ENCODE peak calls at places on chromosomes 7 and 10, in six cellular contexts. One of them, this sample, is unnamed. For H3K4me1, the result is how much of the 10 kb centered on the place peaks cover.

GRCh38 chr10:21888959-21889358 is 114.6 kb downstream of the DNAJC1 start:
- DNase-seq in right atrium auricular region: no peak
- DNase-seq in heart left ventricle: no peak
- DNase-seq in mammary epithelial cell: no peak
- DNase-seq in endodermal cell: no peak
- DNase-seq in A549: no peak
- DNase-seq in this sample: no peak

GRCh38 chr10:132307823-132308587 is at the start of gene STK32C:
- DNase-seq in right atrium auricular region: peak
- DNase-seq in heart left ventricle: peak
- DNase-seq in mammary epithelial cell: peak
- DNase-seq in endodermal cell: peak
- DNase-seq in A549: peak
- DNase-seq in this sample: peak

GRCh38 chr10:13614530-13615332 is 28.0 kb downstream of the PRPF18 start:
- DNase-seq in right atrium auricular region: no peak
- DNase-seq in heart left ventricle: no peak
- DNase-seq in mammary epithelial cell: peak
- DNase-seq in endodermal cell: peak
- DNase-seq in A549: no peak
- DNase-seq in this sample: peak

GRCh38 chr10:108582387-108582786 is 1340.9 kb downstream of the XPNPEP1 start:
- DNase-seq in right atrium auricular region: no peak
- DNase-seq in heart left ventricle: no peak
- DNase-seq in mammary epithelial cell: no peak
- DNase-seq in endodermal cell: no peak
- DNase-seq in A549: no peak
- DNase-seq in this sample: no peak

GRCh38 chr7:132915652-132916051 is 166.2 kb downstream of the CHCHD3 start:
- DNase-seq in right atrium auricular region: no peak
- DNase-seq in heart left ventricle: no peak
- DNase-seq in mammary epithelial cell: no peak
- DNase-seq in endodermal cell: no peak
- DNase-seq in A549: no peak
- DNase-seq in this sample: no peak

GRCh38 chr7:756231-756927 is 29.3 kb upstream of the PRKAR1B start:
- DNase-seq in right atrium auricular region: no peak
- DNase-seq in heart left ventricle: no peak
- DNase-seq in mammary epithelial cell: no peak
- DNase-seq in endodermal cell: no peak
- DNase-seq in A549: no peak
- DNase-seq in this sample: no peak

GRCh38 chr10:122786269-122786668 is 59.4 kb downstream of the CUZD1 start:
- DNase-seq in right atrium auricular region: no peak
- DNase-seq in heart left ventricle: no peak
- DNase-seq in mammary epithelial cell: peak
- DNase-seq in endodermal cell: peak
- DNase-seq in A549: peak
- DNase-seq in this sample: no peak

GRCh38 chr10:69549959-69550358 is 23.3 kb downstream of the NEUROG3 start:
- DNase-seq in right atrium auricular region: no peak
- DNase-seq in heart left ventricle: no peak
- DNase-seq in mammary epithelial cell: no peak
- DNase-seq in endodermal cell: no peak
- DNase-seq in A549: no peak
- DNase-seq in this sample: no peak

GRCh38 chr7:79282051-79282694 is 171.3 kb downstream of the MAGI2 start:
- DNase-seq in right atrium auricular region: no peak
- DNase-seq in heart left ventricle: no peak
- DNase-seq in mammary epithelial cell: peak
- DNase-seq in endodermal cell: no peak
- DNase-seq in A549: peak
- DNase-seq in this sample: peak

GRCh38 chr10:65701168-65701776 is 1224.6 kb upstream of the LRRTM3 start:
- DNase-seq in right atrium auricular region: no peak
- DNase-seq in heart left ventricle: no peak
- DNase-seq in mammary epithelial cell: no peak
- DNase-seq in endodermal cell: no peak
- DNase-seq in A549: no peak
- DNase-seq in this sample: no peak

GRCh38 chr10:133397938-133398337 is 4.0 kb downstream of the MTG1 start:
- DNase-seq in right atrium auricular region: no peak
- DNase-seq in heart left ventricle: no peak
- DNase-seq in mammary epithelial cell: no peak
- DNase-seq in endodermal cell: no peak
- DNase-seq in A549: no peak
- DNase-seq in this sample: no peak

GRCh38 chr7:47501406-47501805 is 80.5 kb downstream of the TNS3 start:
- DNase-seq in right atrium auricular region: no peak
- DNase-seq in heart left ventricle: no peak
- DNase-seq in mammary epithelial cell: no peak
- DNase-seq in endodermal cell: no peak
- DNase-seq in A549: no peak
- DNase-seq in this sample: no peak

GRCh38 chr7:51141451-51141971 is 175.1 kb downstream of the COBL start:
- DNase-seq in right atrium auricular region: no peak
- DNase-seq in heart left ventricle: no peak
- DNase-seq in mammary epithelial cell: peak
- DNase-seq in endodermal cell: peak
- DNase-seq in A549: peak
- DNase-seq in this sample: no peak

GRCh38 chr10:98446656-98447221 is at the start of gene HPS1:
- DNase-seq in right atrium auricular region: peak
- DNase-seq in heart left ventricle: peak
- DNase-seq in mammary epithelial cell: peak
- DNase-seq in endodermal cell: peak
- DNase-seq in A549: peak
- DNase-seq in this sample: no peak

GRCh38 chr10:18472977-18473376 is 178.4 kb downstream of the NSUN6 start:
- DNase-seq in right atrium auricular region: no peak
- DNase-seq in heart left ventricle: peak
- DNase-seq in mammary epithelial cell: no peak
- DNase-seq in endodermal cell: peak
- DNase-seq in A549: no peak
- DNase-seq in this sample: no peak

GRCh38 chr7:43872401-43873165 is 3.3 kb upstream of the MRPS24 start:
- DNase-seq in right atrium auricular region: peak
- DNase-seq in heart left ventricle: peak
- DNase-seq in mammary epithelial cell: peak
- DNase-seq in endodermal cell: peak
- DNase-seq in A549: no peak
- DNase-seq in this sample: no peak

GRCh38 chr7:40437498-40437897 is 302.7 kb downstream of the SUGCT start:
- DNase-seq in right atrium auricular region: no peak
- DNase-seq in heart left ventricle: no peak
- DNase-seq in mammary epithelial cell: peak
- DNase-seq in endodermal cell: no peak
- DNase-seq in A549: no peak
- DNase-seq in this sample: no peak

GRCh38 chr7:39017369-39017768 is 39.7 kb downstream of the POU6F2 start:
- DNase-seq in right atrium auricular region: no peak
- DNase-seq in heart left ventricle: no peak
- DNase-seq in mammary epithelial cell: no peak
- DNase-seq in endodermal cell: peak
- DNase-seq in A549: no peak
- DNase-seq in this sample: no peak

GRCh38 chr7:128359336-128359735 is 2.2 kb downstream of the PRRT4 start:
- DNase-seq in right atrium auricular region: no peak
- DNase-seq in heart left ventricle: no peak
- DNase-seq in mammary epithelial cell: no peak
- DNase-seq in endodermal cell: no peak
- DNase-seq in A549: no peak
- DNase-seq in this sample: no peak

GRCh38 chr7:105838273-105839141 is 37.9 kb downstream of the ATXN7L1 start:
- DNase-seq in right atrium auricular region: no peak
- DNase-seq in heart left ventricle: no peak
- DNase-seq in mammary epithelial cell: peak
- DNase-seq in endodermal cell: no peak
- DNase-seq in A549: no peak
- DNase-seq in this sample: peak

GRCh38 chr10:98382691-98383101 is 32.3 kb downstream of the PYROXD2 start:
- DNase-seq in right atrium auricular region: no peak
- DNase-seq in heart left ventricle: no peak
- DNase-seq in mammary epithelial cell: no peak
- DNase-seq in endodermal cell: no peak
- DNase-seq in A549: no peak
- DNase-seq in this sample: no peak

GRCh38 chr10:26029858-26030257 is 95.8 kb downstream of the MYO3A start:
- DNase-seq in right atrium auricular region: no peak
- DNase-seq in heart left ventricle: no peak
- DNase-seq in mammary epithelial cell: no peak
- DNase-seq in endodermal cell: no peak
- DNase-seq in A549: no peak
- DNase-seq in this sample: no peak

GRCh38 chr10:77710081-77710551 is 72.5 kb upstream of the KCNMA1 start:
- DNase-seq in right atrium auricular region: no peak
- DNase-seq in heart left ventricle: no peak
- DNase-seq in mammary epithelial cell: no peak
- DNase-seq in endodermal cell: peak
- DNase-seq in A549: no peak
- DNase-seq in this sample: no peak

GRCh38 chr10:132985546-132985900 is 43.2 kb upstream of the CFAP46 start:
- DNase-seq in right atrium auricular region: no peak
- DNase-seq in heart left ventricle: no peak
- DNase-seq in mammary epithelial cell: no peak
- DNase-seq in endodermal cell: no peak
- DNase-seq in A549: no peak
- DNase-seq in this sample: no peak

GRCh38 chr7:114789161-114789560 is 132.7 kb upstream of the MDFIC start:
- DNase-seq in right atrium auricular region: no peak
- DNase-seq in heart left ventricle: no peak
- DNase-seq in mammary epithelial cell: no peak
- DNase-seq in endodermal cell: no peak
- DNase-seq in A549: no peak
- DNase-seq in this sample: no peak

GRCh38 chr10:95741807-95742528 is 14.0 kb upstream of the ENTPD1 start:
- DNase-seq in right atrium auricular region: peak
- DNase-seq in heart left ventricle: peak
- DNase-seq in mammary epithelial cell: peak
- DNase-seq in endodermal cell: peak
- DNase-seq in A549: no peak
- DNase-seq in this sample: no peak

GRCh38 chr7:70833726-70834125 is 298.2 kb upstream of the GALNT17 start:
- DNase-seq in right atrium auricular region: no peak
- DNase-seq in heart left ventricle: no peak
- DNase-seq in mammary epithelial cell: peak
- DNase-seq in endodermal cell: no peak
- DNase-seq in A549: no peak
- DNase-seq in this sample: no peak

GRCh38 chr7:126988022-126988421 is 264.7 kb downstream of the GRM8 start:
- DNase-seq in right atrium auricular region: no peak
- DNase-seq in heart left ventricle: no peak
- DNase-seq in mammary epithelial cell: no peak
- DNase-seq in endodermal cell: no peak
- DNase-seq in A549: no peak
- DNase-seq in this sample: no peak
- TF ChIP-seq CTCF in right atrium auricular region: no peak
- TF ChIP-seq CTCF in heart left ventricle: no peak
- TF ChIP-seq CTCF in mammary epithelial cell: no peak
- TF ChIP-seq CTCF in endodermal cell: no peak
- TF ChIP-seq CTCF in A549: no peak
- TF ChIP-seq CTCF in this sample: no peak

GRCh38 chr7:151125459-151125834 is 39.2 kb downstream of the AGAP3 start:
- DNase-seq in right atrium auricular region: no peak
- DNase-seq in heart left ventricle: peak
- DNase-seq in mammary epithelial cell: no peak
- DNase-seq in endodermal cell: peak
- DNase-seq in A549: no peak
- DNase-seq in this sample: no peak
- H3K4me3 ChIP-seq in right atrium auricular region: peak
- H3K4me3 ChIP-seq in heart left ventricle: peak
- H3K4me3 ChIP-seq in mammary epithelial cell: no peak
- H3K4me3 ChIP-seq in endodermal cell: peak
- H3K4me3 ChIP-seq in A549: no peak
- H3K4me3 ChIP-seq in this sample: no peak

DNA sequence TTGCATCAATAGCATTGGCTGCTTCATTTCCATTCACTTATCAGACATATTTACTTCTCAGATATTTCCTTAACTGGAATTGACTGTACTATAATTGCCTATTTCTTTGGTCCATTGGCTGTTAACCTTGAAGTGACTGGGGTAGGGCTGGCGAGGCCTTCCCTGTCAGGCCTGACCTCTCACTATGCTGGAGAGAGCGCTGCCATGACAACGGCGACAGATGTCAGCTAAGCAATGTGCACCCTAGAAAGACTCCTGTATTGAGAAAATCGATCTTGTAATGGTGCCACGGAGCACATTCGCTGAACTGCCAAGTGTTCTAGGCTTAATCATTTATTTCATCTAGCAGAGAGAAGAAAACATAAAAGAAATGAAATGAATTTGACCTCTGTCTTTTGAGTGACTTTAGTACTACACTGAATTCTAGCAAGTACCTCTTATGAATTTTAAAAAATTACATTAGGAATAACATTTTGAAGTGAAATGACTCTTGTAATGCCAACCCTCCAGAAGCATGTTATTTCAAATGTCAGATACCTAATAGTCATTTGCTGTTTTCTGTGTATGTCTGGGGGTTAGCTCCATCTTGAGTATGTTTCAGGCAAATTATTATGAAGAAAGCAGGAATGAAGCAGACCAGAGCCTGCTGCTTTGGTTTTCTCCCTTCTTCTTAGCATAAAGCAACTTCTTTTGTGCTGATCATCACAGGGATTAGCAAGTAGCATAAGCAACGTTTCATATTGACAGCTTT is 148.0 kb downstream of the SNX10 start:
- DNase-seq in right atrium auricular region: no peak
- DNase-seq in heart left ventricle: no peak
- DNase-seq in mammary epithelial cell: no peak
- DNase-seq in endodermal cell: no peak
- DNase-seq in A549: no peak
- DNase-seq in this sample: no peak
- H3K4me1 ChIP-seq in right atrium auricular region: under half
- H3K4me1 ChIP-seq in heart left ventricle: under half
- H3K4me1 ChIP-seq in mammary epithelial cell: under half
- H3K4me1 ChIP-seq in endodermal cell: under half
- H3K4me1 ChIP-seq in A549: under half
- H3K4me1 ChIP-seq in this sample: under half

GRCh38 chr10:87053577-87054181 is 33.6 kb downstream of the FAM25A start:
- DNase-seq in right atrium auricular region: no peak
- DNase-seq in heart left ventricle: no peak
- DNase-seq in mammary epithelial cell: no peak
- DNase-seq in endodermal cell: no peak
- DNase-seq in A549: no peak
- DNase-seq in this sample: no peak

GRCh38 chr10:87059401-87059800 is 35.2 kb downstream of the GLUD1 start:
- DNase-seq in right atrium auricular region: no peak
- DNase-seq in heart left ventricle: no peak
- DNase-seq in mammary epithelial cell: no peak
- DNase-seq in endodermal cell: no peak
- DNase-seq in A549: no peak
- DNase-seq in this sample: no peak

GRCh38 chr10:87053121-87053520 is 33.0 kb downstream of the FAM25A start:
- DNase-seq in right atrium auricular region: no peak
- DNase-seq in heart left ventricle: peak
- DNase-seq in mammary epithelial cell: no peak
- DNase-seq in endodermal cell: no peak
- DNase-seq in A549: no peak
- DNase-seq in this sample: no peak

GRCh38 chr10:87058171-87058570 is 36.5 kb downstream of the GLUD1 start:
- DNase-seq in right atrium auricular region: no peak
- DNase-seq in heart left ventricle: no peak
- DNase-seq in mammary epithelial cell: no peak
- DNase-seq in endodermal cell: no peak
- DNase-seq in A549: no peak
- DNase-seq in this sample: no peak

GRCh38 chr10:87054373-87055295 is 34.5 kb downstream of the FAM25A start:
- DNase-seq in right atrium auricular region: no peak
- DNase-seq in heart left ventricle: no peak
- DNase-seq in mammary epithelial cell: peak
- DNase-seq in endodermal cell: peak
- DNase-seq in A549: no peak
- DNase-seq in this sample: no peak
- TF ChIP-seq CTCF in right atrium auricular region: peak
- TF ChIP-seq CTCF in heart left ventricle: no peak
- TF ChIP-seq CTCF in mammary epithelial cell: no peak
- TF ChIP-seq CTCF in endodermal cell: peak
- TF ChIP-seq CTCF in A549: no peak
- TF ChIP-seq CTCF in this sample: no peak

This sample was measured in BE2C.